ENCODE peak calls at places on chromosomes 7 and 10, in eight cellular contexts. N is stimulated activated naive CD4-positive, alpha-beta T cell; H is Peyer's patch; Q is GF-D8; S is activated CD4-positive, alpha-beta T cell treated with anti-CD3 and anti-CD28 coated beads, Interleukin-2, amount 50 U/mL, for 1 hour; P is Calu3; F is T1000; X is iPS DF 19.7. L is an unnamed sample.

GRCh38 chr10:5591336-5591824 is 66.6 kb downstream of the CALML3 start:
- DNase-seq in N (no peak), H (no peak), Q (no peak), S (no peak), P (no peak), F (no peak), X (no peak), L (no peak)

GRCh38 chr7:155921086-155921803 is 109.0 kb upstream of the SHH start:
- DNase-seq in N (no peak), H (no peak), Q (no peak), S (no peak), P (no peak), F (no peak), X (no peak), L (no peak)

GRCh38 chr10:17183110-17183509 is 18.4 kb downstream of the TRDMT1 start:
- DNase-seq in N (no peak), H (no peak), Q (no peak), S (no peak), P (no peak), F (no peak), X (no peak), L (no peak)

GRCh38 chr7:13850185-13850752 is 139.2 kb downstream of the ETV1 start:
- DNase-seq in N (no peak), H (peak), Q (peak), S (peak), P (peak), F (peak), X (no peak), L (no peak)

GRCh38 chr10:5317547-5318107 is 47.1 kb upstream of the UCN3 start:
- DNase-seq in N (peak), H (no peak), Q (peak), S (peak), P (peak), F (peak), X (no peak), L (no peak)

GRCh38 chr7:158391141-158391540 is 196.5 kb downstream of the PTPRN2 start:
- DNase-seq in N (no peak), H (no peak), Q (no peak), S (no peak), P (no peak), F (no peak), X (no peak), L (no peak)

GRCh38 chr10:97159906-97160305 is 25.9 kb downstream of the SLIT1 start:
- DNase-seq in N (no peak), H (no peak), Q (no peak), S (no peak), P (no peak), F (no peak), X (no peak), L (no peak)

GRCh38 chr10:59829601-59830000 is 76.3 kb upstream of the MRLN start:
- DNase-seq in N (no peak), H (no peak), Q (no peak), S (no peak), P (no peak), F (no peak), X (no peak), L (no peak)

GRCh38 chr7:7630626-7631329 is 9.8 kb upstream of the UMAD1 start:
- DNase-seq in N (no peak), H (no peak), Q (no peak), S (no peak), P (no peak), F (no peak), X (no peak), L (no peak)

GRCh38 chr7:11830582-11831382 is 1.2 kb downstream of the THSD7A start:
- DNase-seq in N (no peak), H (no peak), Q (no peak), S (no peak), P (peak), F (no peak), X (no peak), L (no peak)

GRCh38 chr7:51186531-51186930 is 130.1 kb downstream of the COBL start:
- DNase-seq in N (no peak), H (no peak), Q (no peak), S (no peak), P (no peak), F (no peak), X (no peak), L (no peak)

GRCh38 chr7:2652736-2653060 is 20.9 kb downstream of the TTYH3 start:
- DNase-seq in N (no peak), H (no peak), Q (no peak), S (no peak), P (no peak), F (no peak), X (no peak), L (no peak)

GRCh38 chr7:4297843-4298219 is 384.3 kb upstream of the FOXK1 start:
- DNase-seq in N (no peak), H (no peak), Q (no peak), S (no peak), P (no peak), F (no peak), X (no peak), L (no peak)

GRCh38 chr7:117349545-117349944 is 26.7 kb upstream of the WNT2 start:
- DNase-seq in N (no peak), H (no peak), Q (no peak), S (no peak), P (no peak), F (no peak), X (no peak), L (no peak)

GRCh38 chr10:119296703-119297102 is 89.3 kb downstream of the GRK5 start:
- DNase-seq in N (no peak), H (no peak), Q (no peak), S (no peak), P (no peak), F (no peak), X (no peak), L (no peak)

GRCh38 chr7:116525913-116526857 is 1.3 kb downstream of the CAV1 start:
- DNase-seq in N (peak), H (peak), Q (no peak), S (peak), P (peak), F (peak), X (peak), L (peak)

GRCh38 chr10:89741126-89741762 is 39.9 kb downstream of the KIF20B start:
- DNase-seq in N (no peak), H (no peak), Q (no peak), S (no peak), P (no peak), F (no peak), X (peak), L (no peak)

GRCh38 chr10:728603-729002 is 39.1 kb upstream of the DIP2C start:
- DNase-seq in N (no peak), H (no peak), Q (no peak), S (no peak), P (no peak), F (no peak), X (no peak), L (no peak)

GRCh38 chr7:131950758-131951157 is 394.3 kb upstream of the PODXL start:
- DNase-seq in N (no peak), H (no peak), Q (no peak), S (no peak), P (no peak), F (no peak), X (no peak), L (no peak)

GRCh38 chr10:73641272-73642060 is at the start of gene MYOZ1:
- DNase-seq in N (no peak), H (no peak), Q (no peak), S (no peak), P (no peak), F (no peak), X (no peak), L (no peak)

GRCh38 chr7:142459557-142459963 is 201.7 kb upstream of the PRSS58 start:
- DNase-seq in N (peak), H (peak), Q (peak), S (no peak), P (peak), F (peak), X (no peak), L (no peak)

L was measured in B cell.